ENCODE peak calls at places on chromosomes 11 and 22, in eight cellular contexts. One of them, this sample, is unnamed.

GRCh38 chr11:690738-691633 is 4.0 kb downstream of the DEAF1 start:
- DNase-seq in CD4-positive, alpha-beta memory T cell: no peak
- DNase-seq in NCI-H187: no peak
- DNase-seq in transverse colon: peak
- DNase-seq in IMR-90: no peak
- DNase-seq in neural crest cell: no peak
- DNase-seq in stimulated activated CD4-positive, alpha-beta T cell treated with anti-CD3 and anti-CD28 coated beads, TNF-alpha, amount 100 ng/mL, for 1 hour: no peak
- DNase-seq in CD4-positive, CD25-positive, alpha-beta regulatory T cell: peak
- DNase-seq in this sample: no peak

GRCh38 chr11:9180784-9181183 is 84.4 kb downstream of the DENND5A start:
- DNase-seq in CD4-positive, alpha-beta memory T cell: no peak
- DNase-seq in NCI-H187: no peak
- DNase-seq in CD4-positive, CD25-positive, alpha-beta regulatory T cell: no peak
- DNase-seq in neural crest cell: no peak
- DNase-seq in stimulated activated CD4-positive, alpha-beta T cell treated with anti-CD3 and anti-CD28 coated beads, TNF-alpha, amount 100 ng/mL, for 1 hour: no peak
- DNase-seq in transverse colon: no peak
- DNase-seq in IMR-90: peak
- DNase-seq in this sample: no peak

GRCh38 chr11:60844045-60844869 is 2.3 kb downstream of the CCDC86 start:
- DNase-seq in neural crest cell: no peak
- DNase-seq in NCI-H187: no peak
- DNase-seq in transverse colon: no peak
- DNase-seq in CD4-positive, alpha-beta memory T cell: no peak
- DNase-seq in stimulated activated CD4-positive, alpha-beta T cell treated with anti-CD3 and anti-CD28 coated beads, TNF-alpha, amount 100 ng/mL, for 1 hour: no peak
- DNase-seq in CD4-positive, CD25-positive, alpha-beta regulatory T cell: no peak
- DNase-seq in IMR-90: peak
- DNase-seq in this sample: peak

GRCh38 chr22:49349181-49349835 is 478.4 kb downstream of the BRD1 start:
- DNase-seq in transverse colon: no peak
- DNase-seq in stimulated activated CD4-positive, alpha-beta T cell treated with anti-CD3 and anti-CD28 coated beads, TNF-alpha, amount 100 ng/mL, for 1 hour: no peak
- DNase-seq in neural crest cell: no peak
- DNase-seq in IMR-90: no peak
- DNase-seq in NCI-H187: no peak
- DNase-seq in CD4-positive, CD25-positive, alpha-beta regulatory T cell: no peak
- DNase-seq in CD4-positive, alpha-beta memory T cell: no peak
- DNase-seq in this sample: no peak

GRCh38 chr11:73242291-73243092 is 24.4 kb downstream of the P2RY2 start:
- DNase-seq in IMR-90: peak
- DNase-seq in neural crest cell: peak
- DNase-seq in CD4-positive, CD25-positive, alpha-beta regulatory T cell: peak
- DNase-seq in transverse colon: peak
- DNase-seq in NCI-H187: peak
- DNase-seq in CD4-positive, alpha-beta memory T cell: peak
- DNase-seq in stimulated activated CD4-positive, alpha-beta T cell treated with anti-CD3 and anti-CD28 coated beads, TNF-alpha, amount 100 ng/mL, for 1 hour: peak
- DNase-seq in this sample: peak

GRCh38 chr11:1167256-1167655 is 9.5 kb downstream of the MUC5AC start:
- DNase-seq in IMR-90: no peak
- DNase-seq in transverse colon: no peak
- DNase-seq in neural crest cell: no peak
- DNase-seq in CD4-positive, CD25-positive, alpha-beta regulatory T cell: no peak
- DNase-seq in stimulated activated CD4-positive, alpha-beta T cell treated with anti-CD3 and anti-CD28 coated beads, TNF-alpha, amount 100 ng/mL, for 1 hour: no peak
- DNase-seq in NCI-H187: no peak
- DNase-seq in CD4-positive, alpha-beta memory T cell: no peak
- DNase-seq in this sample: no peak

GRCh38 chr11:94295534-94295933 is 8.8 kb upstream of the IZUMO1R start:
- DNase-seq in CD4-positive, CD25-positive, alpha-beta regulatory T cell: no peak
- DNase-seq in stimulated activated CD4-positive, alpha-beta T cell treated with anti-CD3 and anti-CD28 coated beads, TNF-alpha, amount 100 ng/mL, for 1 hour: no peak
- DNase-seq in transverse colon: no peak
- DNase-seq in neural crest cell: no peak
- DNase-seq in NCI-H187: no peak
- DNase-seq in CD4-positive, alpha-beta memory T cell: no peak
- DNase-seq in IMR-90: no peak
- DNase-seq in this sample: no peak

GRCh38 chr11:122910775-122911174 is 28.2 kb downstream of the JHY start:
- DNase-seq in NCI-H187: no peak
- DNase-seq in CD4-positive, alpha-beta memory T cell: no peak
- DNase-seq in CD4-positive, CD25-positive, alpha-beta regulatory T cell: peak
- DNase-seq in IMR-90: peak
- DNase-seq in transverse colon: no peak
- DNase-seq in neural crest cell: no peak
- DNase-seq in stimulated activated CD4-positive, alpha-beta T cell treated with anti-CD3 and anti-CD28 coated beads, TNF-alpha, amount 100 ng/mL, for 1 hour: no peak
- DNase-seq in this sample: no peak

GRCh38 chr22:43819691-43820670 is 7.9 kb upstream of the EFCAB6 start:
- DNase-seq in neural crest cell: no peak
- DNase-seq in CD4-positive, CD25-positive, alpha-beta regulatory T cell: no peak
- DNase-seq in CD4-positive, alpha-beta memory T cell: no peak
- DNase-seq in NCI-H187: no peak
- DNase-seq in transverse colon: no peak
- DNase-seq in IMR-90: no peak
- DNase-seq in stimulated activated CD4-positive, alpha-beta T cell treated with anti-CD3 and anti-CD28 coated beads, TNF-alpha, amount 100 ng/mL, for 1 hour: no peak
- DNase-seq in this sample: no peak

GRCh38 chr22:19691721-19692341 is 22.5 kb upstream of the SEPTIN5 start:
- DNase-seq in neural crest cell: no peak
- DNase-seq in stimulated activated CD4-positive, alpha-beta T cell treated with anti-CD3 and anti-CD28 coated beads, TNF-alpha, amount 100 ng/mL, for 1 hour: no peak
- DNase-seq in NCI-H187: no peak
- DNase-seq in IMR-90: peak
- DNase-seq in transverse colon: no peak
- DNase-seq in CD4-positive, alpha-beta memory T cell: no peak
- DNase-seq in CD4-positive, CD25-positive, alpha-beta regulatory T cell: no peak
- DNase-seq in this sample: peak

GRCh38 chr11:134252539-134253188 is 488 bp downstream of the THYN1 start:
- DNase-seq in CD4-positive, alpha-beta memory T cell: no peak
- DNase-seq in NCI-H187: no peak
- DNase-seq in CD4-positive, CD25-positive, alpha-beta regulatory T cell: no peak
- DNase-seq in transverse colon: no peak
- DNase-seq in neural crest cell: peak
- DNase-seq in stimulated activated CD4-positive, alpha-beta T cell treated with anti-CD3 and anti-CD28 coated beads, TNF-alpha, amount 100 ng/mL, for 1 hour: no peak
- DNase-seq in IMR-90: peak
- DNase-seq in this sample: peak

GRCh38 chr11:30583505-30584280 is 2.5 kb downstream of the MPPED2 start:
- DNase-seq in transverse colon: peak
- DNase-seq in CD4-positive, alpha-beta memory T cell: no peak
- DNase-seq in IMR-90: no peak
- DNase-seq in neural crest cell: no peak
- DNase-seq in stimulated activated CD4-positive, alpha-beta T cell treated with anti-CD3 and anti-CD28 coated beads, TNF-alpha, amount 100 ng/mL, for 1 hour: no peak
- DNase-seq in CD4-positive, CD25-positive, alpha-beta regulatory T cell: no peak
- DNase-seq in NCI-H187: no peak
- DNase-seq in this sample: no peak

GRCh38 chr11:64181506-64182411 is 4.2 kb upstream of the STIP1 start:
- DNase-seq in CD4-positive, CD25-positive, alpha-beta regulatory T cell: no peak
- DNase-seq in transverse colon: peak
- DNase-seq in CD4-positive, alpha-beta memory T cell: no peak
- DNase-seq in neural crest cell: peak
- DNase-seq in NCI-H187: no peak
- DNase-seq in IMR-90: peak
- DNase-seq in stimulated activated CD4-positive, alpha-beta T cell treated with anti-CD3 and anti-CD28 coated beads, TNF-alpha, amount 100 ng/mL, for 1 hour: no peak
- DNase-seq in this sample: peak

GRCh38 chr11:110299006-110299785 is 2.8 kb upstream of the RDX start:
- DNase-seq in NCI-H187: no peak
- DNase-seq in neural crest cell: no peak
- DNase-seq in CD4-positive, CD25-positive, alpha-beta regulatory T cell: no peak
- DNase-seq in IMR-90: no peak
- DNase-seq in transverse colon: no peak
- DNase-seq in stimulated activated CD4-positive, alpha-beta T cell treated with anti-CD3 and anti-CD28 coated beads, TNF-alpha, amount 100 ng/mL, for 1 hour: no peak
- DNase-seq in CD4-positive, alpha-beta memory T cell: no peak
- DNase-seq in this sample: no peak

GRCh38 chr22:50284479-50284878 is 14.3 kb upstream of the MAPK11 start:
- DNase-seq in transverse colon: no peak
- DNase-seq in stimulated activated CD4-positive, alpha-beta T cell treated with anti-CD3 and anti-CD28 coated beads, TNF-alpha, amount 100 ng/mL, for 1 hour: no peak
- DNase-seq in IMR-90: no peak
- DNase-seq in neural crest cell: no peak
- DNase-seq in CD4-positive, CD25-positive, alpha-beta regulatory T cell: no peak
- DNase-seq in NCI-H187: no peak
- DNase-seq in CD4-positive, alpha-beta memory T cell: no peak
- DNase-seq in this sample: no peak

GRCh38 chr11:23233075-23233474 is 372.8 kb upstream of the CCDC179 start:
- DNase-seq in transverse colon: no peak
- DNase-seq in neural crest cell: no peak
- DNase-seq in stimulated activated CD4-positive, alpha-beta T cell treated with anti-CD3 and anti-CD28 coated beads, TNF-alpha, amount 100 ng/mL, for 1 hour: no peak
- DNase-seq in CD4-positive, alpha-beta memory T cell: no peak
- DNase-seq in IMR-90: peak
- DNase-seq in CD4-positive, CD25-positive, alpha-beta regulatory T cell: no peak
- DNase-seq in NCI-H187: no peak
- DNase-seq in this sample: no peak

GRCh38 chr11:94281321-94281720 is 23.1 kb upstream of the IZUMO1R start:
- DNase-seq in NCI-H187: no peak
- DNase-seq in stimulated activated CD4-positive, alpha-beta T cell treated with anti-CD3 and anti-CD28 coated beads, TNF-alpha, amount 100 ng/mL, for 1 hour: no peak
- DNase-seq in neural crest cell: no peak
- DNase-seq in CD4-positive, alpha-beta memory T cell: no peak
- DNase-seq in IMR-90: no peak
- DNase-seq in CD4-positive, CD25-positive, alpha-beta regulatory T cell: no peak
- DNase-seq in transverse colon: no peak
- DNase-seq in this sample: no peak

GRCh38 chr11:70688142-70688541 is 289.8 kb downstream of the CTTN start:
- DNase-seq in NCI-H187: no peak
- DNase-seq in stimulated activated CD4-positive, alpha-beta T cell treated with anti-CD3 and anti-CD28 coated beads, TNF-alpha, amount 100 ng/mL, for 1 hour: no peak
- DNase-seq in neural crest cell: no peak
- DNase-seq in IMR-90: no peak
- DNase-seq in CD4-positive, CD25-positive, alpha-beta regulatory T cell: no peak
- DNase-seq in transverse colon: peak
- DNase-seq in CD4-positive, alpha-beta memory T cell: no peak
- DNase-seq in this sample: no peak

GRCh38 chr11:68868221-68868620 is 26.5 kb upstream of the CPT1A start:
- DNase-seq in NCI-H187: no peak
- DNase-seq in neural crest cell: no peak
- DNase-seq in stimulated activated CD4-positive, alpha-beta T cell treated with anti-CD3 and anti-CD28 coated beads, TNF-alpha, amount 100 ng/mL, for 1 hour: no peak
- DNase-seq in CD4-positive, CD25-positive, alpha-beta regulatory T cell: no peak
- DNase-seq in CD4-positive, alpha-beta memory T cell: no peak
- DNase-seq in transverse colon: no peak
- DNase-seq in IMR-90: no peak
- DNase-seq in this sample: no peak

GRCh38 chr22:42602470-42602869 is 12.2 kb downstream of the POLDIP3 start:
- DNase-seq in IMR-90: no peak
- DNase-seq in stimulated activated CD4-positive, alpha-beta T cell treated with anti-CD3 and anti-CD28 coated beads, TNF-alpha, amount 100 ng/mL, for 1 hour: no peak
- DNase-seq in neural crest cell: no peak
- DNase-seq in NCI-H187: no peak
- DNase-seq in transverse colon: peak
- DNase-seq in CD4-positive, alpha-beta memory T cell: no peak
- DNase-seq in CD4-positive, CD25-positive, alpha-beta regulatory T cell: no peak
- DNase-seq in this sample: no peak

GRCh38 chr11:107017433-107018227 is 646 bp downstream of the GUCY1A2 start:
- DNase-seq in NCI-H187: peak
- DNase-seq in CD4-positive, CD25-positive, alpha-beta regulatory T cell: no peak
- DNase-seq in stimulated activated CD4-positive, alpha-beta T cell treated with anti-CD3 and anti-CD28 coated beads, TNF-alpha, amount 100 ng/mL, for 1 hour: no peak
- DNase-seq in CD4-positive, alpha-beta memory T cell: no peak
- DNase-seq in transverse colon: no peak
- DNase-seq in neural crest cell: peak
- DNase-seq in IMR-90: no peak
- DNase-seq in this sample: peak